ENCODE peak calls at places on chromosomes 7 and 10, in ten cellular contexts. P is heart right ventricle; A is dorsolateral prefrontal cortex; B is endodermal cell; Z is neuronal stem cell; V is tibial nerve; E is H7; O is effector memory CD4-positive, alpha-beta T cell; K is GM23248; D is CD8-positive, alpha-beta memory T cell. M is an unnamed sample. For H3K27me3, the result is how much of the 10 kb centered on the place peaks cover.

GRCh38 chr7:141362580-141363435 is 188.4 kb upstream of the AGK start:
- DNase-seq in D (no peak), A (no peak), O (no peak), Z (no peak), K (peak), B (peak), V (no peak), P (peak), E (no peak), M (peak)

GRCh38 chr10:69716711-69717560 is 84.8 kb upstream of the COL13A1 start:
- DNase-seq in E (peak), P (peak), A (no peak), V (no peak), B (peak), Z (peak), O (peak), K (peak), D (peak), M (peak)

GRCh38 chr7:44325811-44326241 is 432 bp upstream of the CAMK2B start:
- DNase-seq in A (no peak), Z (no peak), O (no peak), K (peak), D (no peak), V (no peak), P (no peak), E (peak), B (peak), M (no peak)

GRCh38 chr10:124114696-124115095 is 21.3 kb upstream of the CHST15 start:
- DNase-seq in A (no peak), B (no peak), Z (no peak), E (no peak), P (no peak), K (no peak), V (no peak), D (no peak), O (no peak), M (no peak)

GRCh38 chr7:99380032-99380822 is 5.7 kb downstream of the ARPC1B start:
- DNase-seq in K (peak), A (peak), B (no peak), V (peak), E (peak), P (peak), Z (no peak), D (peak), O (peak), M (no peak)

GRCh38 chr7:94698275-94698674 is 42.3 kb upstream of the SGCE start:
- DNase-seq in Z (no peak), O (no peak), K (peak), P (no peak), V (no peak), A (no peak), B (no peak), E (no peak), D (no peak), M (peak)

GRCh38 chr7:22066484-22066883 is 120.8 kb upstream of the CDCA7L start:
- DNase-seq in P (no peak), E (peak), V (no peak), B (peak), Z (no peak), K (no peak), D (no peak), O (no peak), A (no peak), M (no peak)

GRCh38 chr7:18458830-18459229 is 36.7 kb upstream of the HDAC9 start:
- DNase-seq in B (no peak), A (no peak), E (no peak), V (no peak), Z (no peak), O (no peak), K (no peak), P (no peak), D (no peak), M (no peak)

GRCh38 chr7:13981070-13981469 is 8.4 kb downstream of the ETV1 start:
- DNase-seq in A (no peak), V (peak), E (peak), K (peak), B (peak), P (peak), Z (no peak), D (no peak), O (no peak), M (peak)

GRCh38 chr10:58967551-58968418 is 208.7 kb upstream of the PHYHIPL start:
- DNase-seq in E (peak), P (peak), Z (peak), A (peak), B (peak), O (no peak), D (no peak), K (no peak), V (no peak), M (peak)

GRCh38 chr10:102580230-102580629 is 64.0 kb upstream of the TRIM8 start:
- DNase-seq in K (no peak), Z (no peak), B (no peak), E (no peak), V (no peak), P (no peak), O (no peak), D (no peak), A (no peak), M (no peak)

GRCh38 chr10:5488272-5489161 is 10.9 kb downstream of the CALML5 start:
- DNase-seq in E (peak), Z (no peak), A (no peak), P (no peak), B (peak), D (no peak), K (no peak), O (no peak), V (no peak), M (peak)

GRCh38 chr7:33118383-33118782 is 9.2 kb upstream of the RP9 start:
- DNase-seq in V (no peak), Z (no peak), O (no peak), P (no peak), K (peak), E (no peak), D (no peak), A (no peak), B (no peak), M (no peak)

GRCh38 chr7:44633254-44634186 is 27.1 kb downstream of the OGDH start:
- DNase-seq in D (peak), K (peak), O (peak), Z (no peak), B (no peak), V (peak), A (peak), P (peak), E (no peak), M (peak)

GRCh38 chr10:14648042-14648765 is 126.5 kb downstream of the FAM107B start:
- DNase-seq in V (peak), O (peak), P (peak), E (no peak), Z (peak), A (peak), D (peak), K (peak), B (peak), M (peak)

DNA sequence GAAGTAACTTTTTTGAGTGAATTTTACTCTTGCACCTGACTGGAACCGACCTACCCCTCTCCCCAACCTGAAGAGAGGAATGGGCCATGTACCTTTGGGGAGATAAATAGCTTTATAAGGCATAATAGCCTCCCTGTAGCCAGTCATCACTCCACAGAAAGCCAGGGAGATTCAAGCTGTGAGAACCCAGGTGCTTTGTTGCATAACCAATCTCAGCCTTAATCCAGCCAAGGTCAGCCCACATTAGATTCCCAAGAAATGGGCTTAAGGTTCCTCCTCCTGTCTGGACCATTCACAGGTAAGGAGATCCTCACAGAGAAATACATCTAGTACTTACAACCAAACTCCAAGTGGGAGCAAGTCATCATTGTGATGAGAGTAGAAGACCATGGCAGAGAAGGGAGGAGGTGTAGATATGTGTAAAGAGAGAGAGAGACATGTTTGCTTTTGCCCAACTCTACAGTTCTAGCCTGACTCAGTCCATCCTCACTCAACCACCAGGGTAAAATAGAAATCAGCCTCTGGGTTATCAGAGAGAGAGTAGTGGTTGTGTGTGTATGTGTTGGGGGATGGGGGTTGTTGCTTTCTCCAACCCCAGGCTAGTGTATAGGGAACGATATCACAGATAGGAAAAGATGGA is 23.6 kb downstream of the SKIDA1 start:
- DNase-seq in E (peak), K (no peak), P (no peak), V (no peak), O (no peak), D (no peak), B (peak), Z (no peak), A (no peak), M (peak)
- H3K4me3 ChIP-seq in E (no peak), K (no peak), P (no peak), V (no peak), O (no peak), D (no peak), B (no peak), Z (no peak), A (no peak), M (no peak)

GRCh38 chr10:111129348-111129747 is 52.5 kb downstream of the ADRA2A start:
- DNase-seq in K (peak), B (peak), E (no peak), A (no peak), D (no peak), Z (no peak), V (no peak), P (no peak), O (no peak), M (no peak)

GRCh38 chr10:111130471-111130870 is 53.6 kb downstream of the ADRA2A start:
- DNase-seq in O (no peak), D (no peak), P (no peak), V (no peak), A (no peak), B (peak), E (no peak), K (no peak), Z (no peak), M (no peak)

GRCh38 chr10:111126981-111127848 is 50.4 kb downstream of the ADRA2A start:
- DNase-seq in B (peak), P (no peak), V (no peak), D (no peak), K (no peak), E (no peak), A (no peak), Z (no peak), O (no peak), M (no peak)

GRCh38 chr10:111128331-111129167 is 51.7 kb downstream of the ADRA2A start:
- DNase-seq in D (no peak), O (no peak), B (peak), E (no peak), A (no peak), P (no peak), K (peak), V (no peak), Z (no peak), M (peak)

GRCh38 chr10:111131168-111131799 is 54.5 kb downstream of the ADRA2A start:
- DNase-seq in B (peak), K (no peak), D (no peak), V (no peak), Z (no peak), P (no peak), A (no peak), E (no peak), O (no peak), M (no peak)
- H3K27me3 ChIP-seq in B (under half), K (under half), D (under half), V (under half), Z (under half), P (under half), A (under half), E (under half), O (under half), M (under half)

DNA sequence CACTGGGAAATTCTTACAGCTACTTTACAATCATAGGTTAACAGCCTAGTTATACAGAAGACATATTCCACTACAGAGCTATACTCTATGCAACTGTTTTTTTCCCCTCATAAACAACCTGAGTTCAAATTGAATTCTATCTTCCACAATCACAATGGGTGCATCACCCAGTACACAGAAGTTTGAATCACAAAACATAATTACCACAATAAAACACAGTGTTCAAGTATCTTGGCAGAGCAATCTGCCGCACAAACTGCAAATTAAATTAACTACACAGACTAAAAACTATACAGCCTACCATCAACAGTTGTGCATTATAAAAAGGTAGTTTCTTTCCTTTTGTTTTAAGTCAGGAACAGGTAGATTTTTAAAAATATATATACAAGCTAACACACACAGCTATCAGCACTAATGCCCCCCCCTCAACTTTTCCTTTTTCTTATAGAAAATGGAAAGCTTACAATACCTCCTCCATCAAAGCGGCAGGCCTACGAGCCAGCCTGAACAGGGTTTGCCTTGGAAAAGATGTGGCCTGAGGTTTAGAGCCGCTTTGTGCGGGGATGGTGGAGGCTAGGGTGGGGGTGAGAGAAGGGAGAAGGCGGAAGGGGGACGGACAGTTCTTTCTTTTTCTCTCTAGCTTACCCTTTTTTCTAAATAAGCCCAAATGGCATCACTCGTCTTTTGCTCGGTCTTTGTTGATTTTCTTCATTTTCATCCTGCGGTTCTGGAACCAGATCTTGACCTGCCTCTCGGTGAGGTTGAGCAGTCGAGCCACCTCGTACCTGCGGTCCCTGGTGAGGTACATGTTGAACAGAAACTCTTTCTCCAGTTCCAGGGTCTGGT is 2.2 kb downstream of the HOXA9 start:
- DNase-seq in O (no peak), P (no peak), D (peak), Z (no peak), V (no peak), A (no peak), K (peak), B (no peak), E (no peak), M (no peak)
- H3K4me3 ChIP-seq in O (no peak), P (no peak), D (no peak), Z (no peak), V (peak), A (no peak), K (peak), B (no peak), E (no peak), M (no peak)

DNA sequence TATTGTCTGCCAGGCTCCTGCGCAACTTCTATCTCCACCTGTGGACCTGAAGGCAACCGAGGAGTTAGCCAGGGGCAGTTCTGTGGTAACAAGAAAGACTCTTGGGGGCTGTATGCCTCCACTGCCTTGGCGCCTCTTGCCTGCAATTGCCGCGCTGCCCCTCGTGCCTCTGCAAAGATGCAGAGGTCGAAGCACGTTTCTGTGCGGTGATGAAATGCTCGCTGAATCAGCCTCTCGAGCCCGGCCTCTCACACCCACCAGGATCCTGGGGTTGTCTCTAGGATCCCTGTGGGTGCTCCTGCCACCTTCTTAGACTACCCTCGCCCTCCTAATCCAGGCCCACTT is 468 bp upstream of the LHFPL3 start:
- DNase-seq in E (no peak), V (no peak), A (no peak), D (no peak), O (no peak), Z (peak), K (peak), B (no peak), P (no peak), M (no peak)
- H3K27me3 ChIP-seq in E (half or more), V (half or more), A (under half), D (under half), O (under half), Z (under half), K (half or more), B (half or more), P (half or more), M (under half)

GRCh38 chr10:121572857-121573540 is 25.2 kb downstream of the FGFR2 start:
- DNase-seq in V (no peak), D (no peak), P (no peak), O (no peak), K (no peak), A (no peak), E (no peak), Z (no peak), B (no peak), M (no peak)
- H3K4me3 ChIP-seq in V (no peak), D (no peak), P (no peak), O (no peak), K (no peak), A (no peak), E (no peak), Z (no peak), B (no peak), M (no peak)

DNA sequence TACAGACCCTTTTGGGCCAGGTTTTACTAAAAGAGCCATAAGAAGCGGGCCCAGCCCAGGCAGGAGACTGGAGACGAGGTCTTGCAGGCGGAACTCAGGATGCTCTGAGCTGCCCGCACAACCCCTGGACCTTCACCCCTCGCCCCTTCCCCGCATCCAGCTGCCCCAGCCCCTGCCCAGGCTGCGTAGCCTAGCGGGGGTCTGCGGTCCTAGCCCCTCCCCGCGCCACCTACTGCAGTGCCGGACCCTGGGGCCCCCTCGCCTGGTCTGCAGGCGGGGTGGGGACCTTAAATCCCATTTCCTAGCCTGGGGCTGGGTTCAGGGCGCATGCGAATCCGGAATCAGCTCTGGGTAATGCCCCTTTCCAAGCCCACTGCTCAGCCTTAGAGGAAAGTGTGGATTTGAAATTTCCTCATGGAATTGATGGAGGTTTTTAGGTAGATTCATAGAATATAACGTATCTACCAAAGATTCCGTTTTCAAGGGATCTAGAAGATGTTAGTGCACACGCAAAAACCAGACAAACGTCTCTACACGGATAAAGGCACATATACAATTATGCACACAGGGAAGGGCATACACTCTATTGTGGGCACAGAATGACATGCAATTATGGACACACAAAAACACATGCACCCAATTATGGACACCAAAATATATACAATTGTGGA is 568 bp upstream of the HOXA3 start:
- DNase-seq in O (no peak), A (no peak), D (no peak), Z (no peak), P (no peak), B (peak), V (no peak), E (peak), K (no peak), M (no peak)
- H3K27me3 ChIP-seq in O (half or more), A (half or more), D (half or more), Z (half or more), P (half or more), B (half or more), V (half or more), E (half or more), K (under half), M (half or more)

GRCh38 chr7:139848274-139848673 is 19.2 kb downstream of the TBXAS1 start:
- DNase-seq in E (no peak), O (no peak), A (no peak), K (no peak), V (no peak), P (no peak), Z (no peak), B (no peak), D (no peak), M (no peak)
- H3K4me3 ChIP-seq in E (no peak), O (no peak), A (no peak), K (no peak), V (no peak), P (no peak), Z (no peak), B (peak), D (no peak), M (no peak)

DNA sequence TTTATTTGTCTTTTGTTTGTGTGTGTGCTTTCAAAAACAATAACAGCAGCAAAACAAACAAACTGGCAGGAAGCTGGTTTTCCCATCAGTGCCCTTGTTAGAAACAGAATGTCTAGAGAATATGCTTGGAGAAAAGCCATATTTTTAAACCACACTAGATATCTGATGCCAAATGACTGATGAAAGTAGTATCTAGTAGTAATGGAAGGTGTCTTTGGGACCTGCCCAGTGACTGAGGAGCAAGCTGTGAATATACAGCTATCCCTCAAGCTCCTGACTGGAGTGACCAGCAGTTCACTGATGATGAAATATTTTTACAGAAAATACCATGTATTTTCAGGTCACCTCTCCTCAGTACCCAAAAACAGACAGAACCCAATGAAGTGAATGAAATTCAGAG is 956 bp downstream of the PDE1C start:
- DNase-seq in O (no peak), A (no peak), K (no peak), V (no peak), P (no peak), E (no peak), D (no peak), B (no peak), Z (no peak), M (no peak)
- H3K27me3 ChIP-seq in O (under half), A (under half), K (under half), V (under half), P (under half), E (half or more), D (under half), B (half or more), Z (under half), M (under half)